ENCODE peak calls at places on chromosomes 7 and 10, in six cellular contexts. E, Q, B, G, X and Z are unnamed samples.

GRCh38 chr7:116953727-116954442 is 584 bp downstream of the ST7 start:
- DNase-seq in E (peak; percentile 86), Q (peak; percentile 84), B (peak; percentile 51), G (no peak), X (peak; percentile 52), Z (peak; percentile 83)

GRCh38 chr7:153529100-153529499 is 523.1 kb upstream of the DPP6 start:
- DNase-seq in E (no peak), Q (no peak), B (no peak), G (no peak), X (no peak), Z (no peak)

GRCh38 chr7:28503396-28503795 is 91.1 kb downstream of the CREB5 start:
- DNase-seq in E (peak; percentile 2), Q (no peak), B (no peak), G (no peak), X (no peak), Z (no peak)

GRCh38 chr7:101664390-101664789 is 35.3 kb upstream of the MYL10 start:
- DNase-seq in E (no peak), Q (no peak), B (no peak), G (no peak), X (no peak), Z (no peak)

GRCh38 chr7:152871678-152872060 is 112.1 kb downstream of the ACTR3B start:
- DNase-seq in E (no peak), Q (no peak), B (no peak), G (no peak), X (no peak), Z (no peak)

GRCh38 chr10:47241256-47241655 is 58.7 kb upstream of the GDF10 start:
- DNase-seq in E (no peak), Q (no peak), B (no peak), G (no peak), X (no peak), Z (no peak)

GRCh38 chr7:95296456-95296855 is 27.9 kb downstream of the PON1 start:
- DNase-seq in E (no peak), Q (no peak), B (no peak), G (no peak), X (no peak), Z (no peak)

GRCh38 chr7:40850017-40850416 is 715.2 kb downstream of the SUGCT start:
- DNase-seq in E (no peak), Q (peak; percentile 57), B (no peak), G (no peak), X (no peak), Z (peak; percentile 29)

GRCh38 chr10:6499974-6500373 is 80.1 kb downstream of the PRKCQ start:
- DNase-seq in E (no peak), Q (no peak), B (no peak), G (no peak), X (no peak), Z (no peak)

GRCh38 chr7:129779602-129780256 is 168.2 kb downstream of the NRF1 start:
- DNase-seq in E (no peak), Q (no peak), B (no peak), G (no peak), X (peak; percentile 49), Z (no peak)

GRCh38 chr10:60257767-60258428 is 131.8 kb downstream of the ANK3 start:
- DNase-seq in E (no peak), Q (no peak), B (no peak), G (no peak), X (no peak), Z (no peak)

GRCh38 chr10:36118289-36118688 is 476.2 kb upstream of the FZD8 start:
- DNase-seq in E (no peak), Q (no peak), B (no peak), G (no peak), X (no peak), Z (no peak)

GRCh38 chr10:1368772-1369171 is 312.6 kb downstream of the WDR37 start:
- DNase-seq in E (no peak), Q (no peak), B (peak; percentile 68), G (no peak), X (no peak), Z (no peak)

DNA sequence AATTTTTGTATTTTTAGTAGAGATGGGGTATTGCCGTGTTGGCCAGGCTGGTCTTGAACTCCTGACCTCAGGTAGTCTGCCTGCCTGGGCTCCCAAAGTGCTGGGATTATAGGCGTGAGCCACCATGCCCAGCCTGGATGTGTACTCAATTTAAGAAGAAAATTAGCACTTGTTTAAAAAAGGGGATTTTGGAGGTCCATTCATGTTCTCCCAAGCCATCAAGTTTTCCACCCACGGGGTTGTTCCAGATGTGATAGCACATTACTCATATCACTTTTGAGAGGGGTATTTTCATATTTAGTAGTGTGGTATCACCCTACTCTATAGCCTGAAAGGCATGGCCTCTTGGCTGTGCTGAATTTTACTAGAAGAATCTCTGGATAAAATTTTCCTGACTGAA is 10.5 kb upstream of the SLC26A3 start:
- DNase-seq in E (no peak), Q (no peak), B (no peak), G (no peak), X (no peak), Z (no peak)
- TF ChIP-seq CTCF in E (no peak), Q (no peak), B (no peak), G (no peak), X (no peak), Z (no peak)

DNA sequence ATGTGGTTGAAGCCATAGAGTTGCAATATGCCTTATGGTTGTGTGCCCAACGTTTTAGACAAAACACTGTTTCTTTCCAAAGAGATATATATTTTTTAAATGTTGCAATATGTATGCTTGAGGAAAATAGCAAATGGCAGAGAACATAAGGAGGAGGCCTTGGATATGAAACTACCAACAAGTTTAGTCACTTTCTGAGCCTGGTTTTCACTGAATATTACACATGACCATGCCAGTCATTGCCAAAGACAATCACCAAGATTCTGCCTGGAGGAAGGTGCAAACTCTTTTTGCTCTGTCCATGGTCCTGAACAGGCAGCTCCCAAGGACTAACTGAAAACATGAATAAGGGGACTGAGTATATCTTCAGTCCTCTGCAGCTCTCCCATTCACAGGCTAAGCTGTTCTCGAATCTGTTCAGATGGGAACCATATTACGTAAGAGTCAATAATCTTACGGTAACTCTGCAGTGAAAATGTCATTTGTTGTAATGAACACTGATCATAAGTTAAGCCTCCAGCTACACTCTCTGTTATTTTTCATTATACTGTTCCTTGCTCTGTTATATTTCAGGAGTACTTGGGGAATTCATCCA is 90.6 kb upstream of the C1QL3 start:
- DNase-seq in E (peak; percentile 60), Q (peak; percentile 42), B (no peak), G (no peak), X (no peak), Z (peak; percentile 18)
- TF ChIP-seq CTCF in E (no peak), Q (no peak), B (no peak), G (no peak), X (no peak), Z (no peak)

GRCh38 chr10:70737977-70738376 is 47.2 kb downstream of the TBATA start:
- DNase-seq in E (no peak), Q (no peak), B (no peak), G (no peak), X (no peak), Z (no peak)

GRCh38 chr10:70737250-70737649 is 47.9 kb downstream of the TBATA start:
- DNase-seq in E (no peak), Q (no peak), B (no peak), G (no peak), X (no peak), Z (no peak)

GRCh38 chr10:70740441-70741288 is 44.5 kb downstream of the TBATA start:
- DNase-seq in E (no peak), Q (no peak), B (no peak), G (peak; percentile 57), X (no peak), Z (no peak)

GRCh38 chr10:70736470-70736982 is 48.7 kb downstream of the TBATA start:
- DNase-seq in E (no peak), Q (no peak), B (no peak), G (no peak), X (no peak), Z (no peak)

GRCh38 chr10:70738425-70739121 is 46.6 kb downstream of the TBATA start:
- DNase-seq in E (no peak), Q (no peak), B (no peak), G (no peak), X (no peak), Z (no peak)
- TF ChIP-seq CTCF in E (peak; percentile 4), Q (no peak), B (no peak), G (peak; percentile 14), X (no peak), Z (peak; percentile 31)

GRCh38 chr10:68982389-68982788 is 6.2 kb upstream of the KIFBP start:
- DNase-seq in E (no peak), Q (no peak), B (no peak), G (no peak), X (no peak), Z (no peak)

GRCh38 chr10:68981074-68981473 is 7.5 kb upstream of the KIFBP start:
- DNase-seq in E (peak; percentile 24), Q (no peak), B (no peak), G (no peak), X (no peak), Z (peak; percentile 10)
- TF ChIP-seq CTCF in E (peak; percentile 38), Q (peak; percentile 29), B (no peak), G (peak; percentile 70), X (no peak), Z (peak; percentile 60)

DNA sequence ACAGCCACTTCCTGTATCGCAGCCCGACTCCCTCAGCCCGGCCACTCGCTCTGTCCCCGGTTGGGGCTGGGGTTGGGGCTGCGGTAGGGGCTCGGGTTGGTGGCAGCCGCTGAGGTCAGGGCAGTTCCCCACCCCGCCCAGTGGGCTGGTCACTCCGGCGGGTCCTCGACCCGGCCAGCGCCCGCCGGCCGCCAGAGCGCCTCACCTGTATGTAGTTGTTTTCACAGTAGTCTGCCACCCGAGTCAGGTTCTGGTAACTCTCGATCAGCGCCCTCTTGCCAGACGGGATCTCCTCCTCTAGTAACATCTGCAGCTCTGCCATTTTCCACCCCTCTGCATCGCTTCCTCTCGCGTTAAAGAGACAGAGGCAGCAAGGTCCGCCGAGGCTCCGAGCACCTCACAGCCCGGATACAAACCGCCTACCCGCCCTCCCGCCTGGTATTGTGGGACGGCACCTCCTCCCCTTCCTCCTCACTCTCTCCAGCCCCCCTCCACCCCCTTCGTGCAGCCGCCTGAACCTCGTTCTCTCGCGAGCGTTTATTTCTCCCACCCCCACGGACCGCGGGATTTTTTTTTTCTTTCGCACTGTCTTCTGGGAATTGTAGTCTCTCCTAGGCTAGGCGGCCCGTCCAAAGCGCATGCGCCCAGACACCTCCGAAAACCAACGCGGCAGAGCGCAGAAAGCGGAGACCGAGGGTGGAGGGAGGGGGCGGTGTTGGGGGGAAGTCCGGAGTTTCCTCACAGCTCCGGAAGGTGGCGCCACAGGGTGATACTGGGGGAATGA is at the start of gene ABI1:
- DNase-seq in E (peak; percentile 99), Q (peak; percentile 95), B (peak; percentile 98), G (peak; percentile 96), X (peak; percentile 98), Z (peak; percentile 96)
- TF ChIP-seq CTCF in E (peak; percentile 67), Q (peak; percentile 70), B (no peak), G (no peak), X (peak; percentile 82), Z (no peak)

GRCh38 chr7:90708841-90709317 is 112.8 kb downstream of the CDK14 start:
- DNase-seq in E (peak; percentile 42), Q (peak; percentile 32), B (peak; percentile 45), G (no peak), X (no peak), Z (peak; percentile 9)
- TF ChIP-seq CTCF in E (peak; percentile 68), Q (peak; percentile 60), B (peak; percentile 80), G (peak; percentile 76), X (no peak), Z (peak; percentile 74)

DNA sequence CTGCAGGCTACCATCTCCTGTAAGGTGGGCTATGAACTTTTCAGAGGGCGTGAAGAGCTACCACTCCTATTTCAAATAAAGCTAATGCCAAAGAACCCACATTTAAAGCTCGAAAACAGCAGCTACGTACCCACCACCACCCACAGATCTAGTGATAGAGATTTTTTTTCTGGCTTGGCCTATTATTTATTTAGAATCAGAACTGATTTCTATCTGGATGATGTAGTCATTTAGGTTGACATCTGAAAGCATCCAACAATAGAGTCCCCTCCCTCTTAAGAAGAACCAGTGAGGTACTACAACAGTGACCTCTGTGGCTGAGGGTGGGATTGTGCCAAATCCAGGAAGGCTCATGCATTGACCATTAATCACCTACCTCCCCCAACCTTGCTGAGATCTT is 113.8 kb upstream of the ADO start:
- DNase-seq in E (peak; percentile 3), Q (peak; percentile 41), B (no peak), G (no peak), X (no peak), Z (no peak)
- TF ChIP-seq CTCF in E (no peak), Q (no peak), B (no peak), G (no peak), X (no peak), Z (no peak)